ENCODE peak calls at places on chromosomes 5 and 9, in ten cellular contexts. I is NCI-H460; W is iris pigment epithelial cell; F is HL-60; V is activated naive CD4-positive, alpha-beta T cell; B is AG10803; C is AG04449; L is mucosa of descending colon; H is NCI-H2107; U is stimulated activated CD8-positive, alpha-beta memory T cell treated with anti-CD3 and anti-CD28 coated beads, Interleukin-4, amount 100 ng/mL, for 24 hours. A is an unnamed sample.

GRCh38 chr5:135996611-135997010 is 32.2 kb upstream of the TGFBI start:
- DNase-seq in I (no peak), W (peak; percentile 42), F (no peak), V (no peak), B (peak; percentile 61), C (no peak), L (no peak), H (no peak), U (no peak), A (no peak)

GRCh38 chr5:16489322-16489791 is 23.8 kb upstream of the ZNF622 start:
- DNase-seq in I (peak; percentile 55), W (peak; percentile 73), F (no peak), V (no peak), B (peak; percentile 67), C (peak; percentile 14), L (no peak), H (no peak), U (no peak), A (no peak)

GRCh38 chr9:101578378-101578777 is 16.4 kb downstream of the PPP3R2 start:
- DNase-seq in I (no peak), W (peak; percentile 15), F (no peak), V (no peak), B (no peak), C (no peak), L (no peak), H (no peak), U (no peak), A (no peak)

GRCh38 chr5:164868761-164869160 is 1363.3 kb downstream of the MAT2B start:
- DNase-seq in I (no peak), W (no peak), F (peak; percentile 13), V (no peak), B (no peak), C (no peak), L (no peak), H (no peak), U (no peak), A (no peak)

GRCh38 chr9:137167113-137167751 is 2.6 kb downstream of the LRRC26 start:
- DNase-seq in I (no peak), W (no peak), F (no peak), V (no peak), B (no peak), C (no peak), L (no peak), H (no peak), U (no peak), A (no peak)

GRCh38 chr5:10789021-10789420 is 28.0 kb upstream of the DAP start:
- DNase-seq in I (no peak), W (peak; percentile 94), F (no peak), V (no peak), B (peak; percentile 92), C (peak; percentile 75), L (no peak), H (no peak), U (no peak), A (no peak)

GRCh38 chr5:78920604-78921003 is 64.5 kb downstream of the ARSB start:
- DNase-seq in I (no peak), W (peak; percentile 45), F (peak; percentile 22), V (no peak), B (peak; percentile 51), C (no peak), L (no peak), H (no peak), U (no peak), A (no peak)

GRCh38 chr9:8486095-8486494 is 686.5 kb upstream of the DMAC1 start:
- DNase-seq in I (peak; percentile 41), W (peak; percentile 3), F (peak; percentile 4), V (no peak), B (no peak), C (no peak), L (peak; percentile 33), H (peak; percentile 7), U (no peak), A (peak; percentile 15)

GRCh38 chr5:179296150-179296821 is 49.0 kb downstream of the ADAMTS2 start:
- DNase-seq in I (no peak), W (no peak), F (no peak), V (no peak), B (no peak), C (no peak), L (peak; percentile 8), H (no peak), U (no peak), A (no peak)

GRCh38 chr5:12592228-12592627 is 688.0 kb upstream of the CTNND2 start:
- DNase-seq in I (no peak), W (no peak), F (no peak), V (no peak), B (no peak), C (no peak), L (no peak), H (no peak), U (no peak), A (no peak)

A was measured in tibial nerve.